ENCODE peak calls at places on chromosomes 1 and 21, in five cellular contexts. V is MM.1S, Q is right cardiac atrium, Z is tibial artery, U is small intestine. I is an unnamed sample.

GRCh38 chr1:216186816-216187215 is 236.4 kb downstream of the USH2A start:
- DNase-seq in V (no peak), U (peak), Z (no peak), Q (no peak), I (no peak)

GRCh38 chr1:151639466-151639865 is 27.6 kb downstream of the SNX27 start:
- DNase-seq in Q (no peak), Z (no peak), V (no peak), U (peak), I (no peak)

GRCh38 chr1:39531526-39531925 is 40.1 kb downstream of the BMP8A start:
- DNase-seq in V (no peak), Q (peak), Z (no peak), U (no peak), I (no peak)

GRCh38 chr1:43312212-43312623 is 11.4 kb downstream of the TIE1 start:
- DNase-seq in Q (no peak), Z (no peak), U (no peak), V (no peak), I (no peak)

GRCh38 chr1:176691251-176692228 is 228.6 kb downstream of the PAPPA2 start:
- DNase-seq in V (peak), Q (no peak), Z (no peak), U (peak), I (no peak)

GRCh38 chr21:34878501-34878900 is 170.6 kb downstream of the RUNX1 start:
- DNase-seq in U (peak), Q (no peak), V (no peak), Z (no peak), I (no peak)

GRCh38 chr1:202411421-202411820 is 62.9 kb downstream of the PPP1R12B start:
- DNase-seq in Z (no peak), Q (no peak), V (no peak), U (no peak), I (no peak)

GRCh38 chr1:205813755-205814058 is 709 bp upstream of the SLC41A1 start:
- DNase-seq in Q (no peak), Z (no peak), V (peak), U (no peak), I (no peak)

GRCh38 chr1:107530543-107530942 is 389.7 kb downstream of the NTNG1 start:
- DNase-seq in V (no peak), Z (no peak), U (no peak), Q (no peak), I (no peak)

GRCh38 chr1:192008281-192008825 is 149.9 kb upstream of the RGS18 start:
- DNase-seq in U (no peak), Q (no peak), V (no peak), Z (no peak), I (no peak)

GRCh38 chr1:202968351-202968750 is 1.3 kb upstream of the CYB5R1 start:
- DNase-seq in Q (no peak), U (no peak), V (no peak), Z (no peak), I (no peak)

GRCh38 chr1:204680461-204680860 is 5.1 kb downstream of the LRRN2 start:
- DNase-seq in Q (peak), Z (no peak), V (no peak), U (no peak), I (no peak)

GRCh38 chr1:48469616-48470500 is 2.1 kb downstream of the SPATA6 start:
- DNase-seq in Q (peak), Z (peak), U (peak), V (no peak), I (no peak)

GRCh38 chr1:46179138-46180081 is 3.1 kb upstream of the P3R3URF start:
- DNase-seq in U (peak), Q (peak), Z (peak), V (peak), I (peak)

GRCh38 chr1:193486671-193487229 is 300.3 kb upstream of the B3GALT2 start:
- DNase-seq in U (no peak), Q (no peak), V (peak), Z (no peak), I (no peak)

GRCh38 chr1:201594575-201595245 is 55.8 kb downstream of the NAV1 start:
- DNase-seq in Z (no peak), V (no peak), Q (no peak), U (no peak), I (no peak)

GRCh38 chr1:228097333-228098081 is 5.6 kb downstream of the C1orf35 start:
- DNase-seq in Q (no peak), V (no peak), Z (no peak), U (no peak), I (no peak)

DNA sequence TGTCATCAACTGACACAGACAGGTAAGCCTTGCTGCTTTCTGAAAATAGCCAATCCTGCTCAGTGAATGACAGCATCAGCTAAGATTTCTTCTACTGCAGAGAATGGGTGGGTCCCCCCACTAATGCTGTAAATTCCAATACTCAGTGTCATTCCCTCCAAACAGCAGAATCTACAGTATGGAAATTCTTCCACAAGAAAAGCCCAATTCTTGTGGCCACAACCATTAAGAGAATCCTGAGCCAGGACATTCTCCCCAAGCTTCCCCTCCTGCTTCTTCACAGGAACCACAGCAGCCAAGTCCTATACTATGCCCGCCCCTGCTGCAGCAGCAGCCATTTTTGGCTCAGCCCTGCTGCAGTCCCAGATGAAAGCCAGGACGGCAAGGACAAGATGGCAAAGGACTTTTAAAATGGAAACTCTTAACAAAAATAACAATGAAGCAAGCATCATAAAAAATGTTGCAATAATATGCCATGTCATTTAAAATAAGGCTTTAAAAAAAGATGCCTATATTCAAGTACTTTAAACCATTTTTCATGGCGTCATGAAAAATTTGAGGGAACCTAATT is 26.8 kb downstream of the EIF4G3 start:
- DNase-seq in U (no peak), Z (no peak), V (no peak), Q (peak), I (no peak)
- H3K27ac ChIP-seq in U (no peak), Z (peak), V (no peak), Q (peak), I (no peak)

GRCh38 chr21:42171091-42172053 is 47.6 kb upstream of the ABCG1 start:
- DNase-seq in Q (no peak), Z (no peak), V (no peak), U (peak), I (no peak)
- H3K27ac ChIP-seq in Q (peak), Z (no peak), V (no peak), U (peak), I (no peak)

GRCh38 chr1:72224506-72224905 is 57.8 kb downstream of the NEGR1 start:
- DNase-seq in V (no peak), Q (no peak), U (no peak), Z (no peak), I (no peak)

GRCh38 chr1:72230746-72231145 is 51.6 kb downstream of the NEGR1 start:
- DNase-seq in V (no peak), Z (no peak), Q (no peak), U (no peak), I (no peak)

GRCh38 chr1:72221811-72222210 is 60.5 kb downstream of the NEGR1 start:
- DNase-seq in V (no peak), Z (no peak), Q (no peak), U (no peak), I (no peak)

GRCh38 chr1:72229893-72230292 is 52.4 kb downstream of the NEGR1 start:
- DNase-seq in V (no peak), U (no peak), Z (no peak), Q (no peak), I (no peak)

GRCh38 chr1:72227667-72228066 is 54.7 kb downstream of the NEGR1 start:
- DNase-seq in U (no peak), V (no peak), Q (no peak), Z (no peak), I (no peak)
- H3K27ac ChIP-seq in U (no peak), V (no peak), Q (no peak), Z (peak), I (no peak)

DNA sequence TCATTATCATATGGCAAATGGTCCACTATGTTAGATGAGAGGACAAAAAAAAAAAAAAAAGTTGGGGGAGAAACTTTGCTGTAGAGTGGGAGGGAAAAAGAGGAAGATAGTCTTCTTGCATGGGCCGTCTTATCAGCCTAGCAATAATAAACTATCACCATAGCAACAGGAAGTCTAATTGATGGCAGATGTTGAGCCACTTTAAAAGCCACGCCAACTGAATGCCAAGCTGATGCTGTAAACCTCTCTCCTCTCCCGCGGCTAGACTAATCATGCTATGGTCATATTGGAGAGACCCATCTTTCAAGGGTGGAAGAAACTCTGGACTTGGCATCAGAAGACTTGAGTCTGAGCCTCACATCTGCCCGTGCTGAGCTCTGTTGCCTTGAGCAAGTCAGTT is 122.2 kb upstream of the HOOK1 start:
- DNase-seq in V (no peak), Z (no peak), Q (peak), U (peak), I (no peak)
- H3K27ac ChIP-seq in V (no peak), Z (no peak), Q (no peak), U (no peak), I (no peak)

DNA sequence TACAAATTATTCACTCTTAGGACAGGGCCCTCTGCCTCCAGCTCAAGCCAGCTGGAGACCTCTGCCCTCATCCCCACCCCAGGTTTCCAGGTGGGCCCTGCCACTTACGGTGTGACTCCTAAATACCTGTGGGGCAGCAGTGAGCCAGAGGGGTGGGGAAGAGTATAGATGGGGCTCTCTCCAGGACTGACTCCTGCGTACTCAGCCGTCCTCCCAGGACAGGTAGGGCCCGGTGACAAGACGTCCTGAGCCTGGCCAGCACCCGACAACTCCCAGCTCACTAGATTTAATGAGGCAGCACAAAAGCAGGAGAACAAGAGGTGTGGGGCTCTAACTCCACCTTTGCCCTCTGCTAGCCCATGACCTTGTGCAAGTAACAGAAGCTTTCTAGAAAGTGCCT is 16.8 kb downstream of the GNG12 start:
- DNase-seq in V (no peak), Q (no peak), U (peak), Z (no peak), I (no peak)
- H3K27ac ChIP-seq in V (no peak), Q (no peak), U (peak), Z (peak), I (no peak)

DNA sequence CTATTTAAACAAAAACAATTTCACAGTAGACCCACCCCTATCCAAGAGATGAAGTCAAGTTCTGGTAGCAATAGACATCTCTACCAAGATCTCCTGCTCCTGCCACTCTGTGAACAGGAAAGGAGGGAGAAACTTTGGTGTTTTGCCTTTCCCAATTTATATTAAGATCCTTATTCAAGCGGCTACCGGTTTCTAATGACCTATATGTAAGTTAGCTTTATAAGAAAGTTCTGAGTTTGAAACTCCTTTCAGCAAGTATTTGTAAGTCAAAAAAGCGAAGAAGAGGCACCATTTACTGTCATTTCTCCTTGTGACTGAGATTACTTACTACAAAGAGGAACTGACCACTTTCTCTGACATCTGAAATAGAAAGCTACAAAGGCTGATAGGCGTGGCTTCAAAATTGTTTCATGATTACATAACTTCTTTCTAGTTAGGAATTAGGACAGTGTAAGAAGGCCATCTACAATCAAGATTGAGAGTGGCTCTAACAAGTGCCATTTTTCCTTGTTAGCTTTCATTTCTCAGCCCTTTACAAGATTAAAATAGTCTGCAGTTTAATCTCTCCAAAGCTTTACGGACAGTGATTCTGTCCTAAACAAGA is at the start of gene MNDA:
- DNase-seq in Q (no peak), U (no peak), V (peak), Z (no peak), I (no peak)
- H3K27ac ChIP-seq in Q (no peak), U (no peak), V (peak), Z (peak), I (no peak)

GRCh38 chr1:32755810-32756159 is 53.2 kb upstream of the SYNC start:
- DNase-seq in Q (peak), V (no peak), Z (no peak), U (no peak), I (no peak)

GRCh38 chr1:32755098-32755809 is 52.7 kb upstream of the SYNC start:
- DNase-seq in V (no peak), Q (peak), U (no peak), Z (no peak), I (no peak)

GRCh38 chr1:32753532-32754281 is 51.1 kb upstream of the SYNC start:
- DNase-seq in U (peak), Z (peak), Q (peak), V (peak), I (peak)

GRCh38 chr1:32757213-32757895 is 54.8 kb upstream of the SYNC start:
- DNase-seq in V (no peak), Q (peak), U (peak), Z (no peak), I (no peak)

GRCh38 chr1:32754282-32755097 is 51.9 kb upstream of the SYNC start:
- DNase-seq in U (peak), Q (peak), V (no peak), Z (no peak), I (no peak)
- H3K27ac ChIP-seq in U (peak), Q (no peak), V (no peak), Z (peak), I (no peak)

DNA sequence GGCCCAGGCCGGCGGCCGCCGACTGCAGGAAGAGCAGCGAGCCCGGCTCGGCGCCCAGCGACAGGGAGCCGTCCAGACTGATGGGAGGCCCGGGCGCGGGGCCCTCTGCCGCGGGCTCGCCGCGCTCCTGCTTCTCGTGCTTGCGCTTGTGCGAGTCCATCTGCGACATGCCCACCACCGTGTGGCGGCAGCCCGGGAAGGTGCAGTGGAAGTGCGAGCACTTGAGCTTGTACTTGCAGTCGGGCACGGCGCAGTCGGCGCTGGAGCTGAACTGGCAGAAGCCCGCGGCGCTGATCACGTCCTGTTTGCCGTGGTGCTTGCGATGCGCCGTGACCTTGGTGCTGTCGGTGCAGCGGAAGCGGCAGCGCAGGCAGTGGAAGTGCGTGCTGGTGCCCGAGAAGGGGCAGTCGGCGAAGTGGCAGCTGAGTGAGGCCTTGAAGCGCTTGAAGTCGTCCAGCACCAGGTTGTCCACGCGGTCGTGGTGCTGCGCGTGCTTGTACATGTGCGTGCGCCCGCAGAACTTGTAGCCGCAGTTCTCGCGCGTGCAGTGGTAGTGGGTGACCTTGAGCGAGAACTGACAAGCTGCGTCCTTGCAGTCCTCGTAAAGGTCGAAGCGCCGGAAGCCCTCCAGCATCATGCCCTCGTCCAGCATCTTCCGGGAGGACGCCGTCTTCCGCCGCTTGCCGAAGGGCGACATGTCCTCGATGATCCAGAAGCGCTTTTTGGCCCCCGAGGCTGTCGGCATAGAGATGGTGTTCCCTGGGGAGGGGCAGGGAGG is 157.0 kb downstream of the CASZ1 start:
- DNase-seq in Z (no peak), U (no peak), V (no peak), Q (peak), I (no peak)
- H3K27ac ChIP-seq in Z (peak), U (no peak), V (no peak), Q (no peak), I (no peak)

DNA sequence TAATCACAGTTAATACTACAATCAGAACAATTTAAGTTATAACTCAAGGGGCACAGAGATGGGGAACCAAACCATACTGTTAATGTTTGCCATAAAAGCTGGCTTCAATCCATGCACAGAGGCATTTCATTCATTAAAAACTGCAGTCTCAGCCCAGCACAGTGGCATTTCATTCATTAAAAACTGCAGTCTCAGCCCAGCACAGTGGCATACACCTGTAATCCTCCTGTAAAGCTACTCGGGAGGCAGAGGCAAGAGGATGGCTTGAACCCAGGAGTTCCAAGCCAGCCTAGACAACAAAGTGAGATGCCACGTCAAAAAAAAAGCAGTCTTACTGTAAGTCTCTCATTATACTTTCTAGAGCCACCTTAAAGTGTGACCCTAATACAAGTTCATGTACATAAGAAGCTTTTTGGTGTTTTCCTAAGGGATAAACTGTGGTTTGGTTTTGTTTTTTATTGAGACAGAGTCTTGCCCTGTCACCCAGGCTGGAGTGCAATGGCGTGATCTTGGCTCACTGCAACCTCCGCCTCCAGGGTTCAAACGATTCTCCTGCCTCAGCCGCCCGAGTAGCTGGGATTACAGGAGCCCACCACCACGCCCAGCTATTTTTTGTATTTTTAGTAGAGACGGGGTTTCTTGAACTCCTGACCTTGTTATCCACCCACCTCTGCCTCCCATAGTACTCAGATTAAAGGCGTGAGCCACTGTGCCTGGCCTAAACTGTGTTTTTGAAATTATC is 29.0 kb downstream of the ARID4B start:
- DNase-seq in Q (no peak), Z (no peak), U (no peak), V (no peak), I (no peak)
- H3K27ac ChIP-seq in Q (no peak), Z (no peak), U (no peak), V (no peak), I (peak)